ENCODE peak calls at places on chromosomes 6 and 20, in four cellular contexts. P, V, Z and W are unnamed samples.

GRCh38 chr6:81138236-81138635 is 614.2 kb downstream of the TENT5A start:
- DNase-seq in P (no peak), V (no peak), Z (no peak), W (no peak)

GRCh38 chr6:34553750-34554149 is 2.4 kb downstream of the SPDEF start:
- DNase-seq in V (no peak), Z (peak), P (no peak), W (no peak)

GRCh38 chr6:45422541-45423110 is 44.9 kb upstream of the SUPT3H start:
- DNase-seq in Z (no peak), P (no peak), V (peak), W (peak)

GRCh38 chr20:63090682-63091571 is 84.2 kb upstream of the BHLHE23 start:
- DNase-seq in Z (no peak), P (no peak), V (no peak), W (peak)

GRCh38 chr6:160859822-160860221 is 131.7 kb upstream of the MAP3K4 start:
- DNase-seq in Z (no peak), V (no peak), P (no peak), W (no peak)

GRCh38 chr6:121959501-121959900 is 440.0 kb upstream of the HSF2 start:
- DNase-seq in P (no peak), Z (no peak), V (no peak), W (no peak)

GRCh38 chr20:258963-259362 is 1.4 kb downstream of the DEFB132 start:
- DNase-seq in P (no peak), Z (peak), V (peak), W (no peak)

GRCh38 chr6:3314176-3314575 is 55.4 kb downstream of the PSMG4 start:
- DNase-seq in Z (no peak), P (no peak), V (no peak), W (no peak)

GRCh38 chr6:116564921-116565872 is 6.1 kb upstream of the RWDD1 start:
- DNase-seq in V (no peak), Z (no peak), P (no peak), W (no peak)

GRCh38 chr20:33653900-33654596 is 8.1 kb upstream of the C20orf144 start:
- DNase-seq in Z (peak), P (no peak), V (no peak), W (no peak)

GRCh38 chr20:23344336-23344735 is 6.3 kb upstream of the NXT1 start:
- DNase-seq in Z (no peak), V (no peak), P (no peak), W (no peak)

GRCh38 chr6:158854214-158855101 is 35.3 kb upstream of the EZR start:
- DNase-seq in Z (peak), P (no peak), V (peak), W (no peak)

GRCh38 chr6:170485159-170485558 is 67.9 kb downstream of the PSMB1 start:
- DNase-seq in V (no peak), Z (no peak), P (no peak), W (no peak)

GRCh38 chr20:53495357-53495756 is 98.3 kb downstream of the ZNF217 start:
- DNase-seq in V (peak), P (no peak), Z (no peak), W (no peak)

GRCh38 chr6:146613947-146614346 is 15.2 kb downstream of the ADGB start:
- DNase-seq in Z (no peak), V (no peak), P (no peak), W (no peak)

GRCh38 chr20:46640536-46641311 is 10.5 kb downstream of the SLC13A3 start:
- DNase-seq in Z (no peak), P (no peak), V (no peak), W (no peak)

GRCh38 chr6:16393326-16393725 is 154.9 kb downstream of the GMPR start:
- DNase-seq in V (no peak), P (no peak), Z (no peak), W (no peak)

GRCh38 chr6:7673063-7673536 is 52.8 kb upstream of the BMP6 start:
- DNase-seq in Z (peak), P (no peak), V (no peak), W (no peak)

GRCh38 chr20:46206025-46206424 is 87.9 kb downstream of the CD40 start:
- DNase-seq in Z (peak), V (peak), P (no peak), W (no peak)

GRCh38 chr20:60254901-60255411 is 296.7 kb downstream of the CDH26 start:
- DNase-seq in P (peak), V (no peak), Z (no peak), W (no peak)